ENCODE peak calls at places on chromosomes 13 and 19, in nine cellular contexts. One of them, this sample, is unnamed.

GRCh38 chr13:97911311-97912138 is 42.0 kb upstream of the IPO5 start:
- DNase-seq in esophagus squamous epithelium: no peak
- DNase-seq in WERI-Rb-1: peak; percentile 51
- DNase-seq in AG04450: no peak
- DNase-seq in Peyer's patch: no peak
- DNase-seq in CD8-positive, alpha-beta T cell: no peak
- DNase-seq in CD4-positive, alpha-beta T cell: no peak
- DNase-seq in aorta: no peak
- DNase-seq in adipocyte: peak; percentile 24
- DNase-seq in this sample: no peak

GRCh38 chr19:2059422-2060201 is 8.6 kb upstream of the MKNK2 start:
- DNase-seq in WERI-Rb-1: peak; percentile 65
- DNase-seq in esophagus squamous epithelium: no peak
- DNase-seq in adipocyte: peak; percentile 35
- DNase-seq in CD8-positive, alpha-beta T cell: no peak
- DNase-seq in CD4-positive, alpha-beta T cell: no peak
- DNase-seq in Peyer's patch: peak; percentile 92
- DNase-seq in aorta: peak; percentile 80
- DNase-seq in AG04450: no peak
- DNase-seq in this sample: peak; percentile 92

GRCh38 chr19:43914051-43914450 is 21.0 kb downstream of the ZNF45 start:
- DNase-seq in CD4-positive, alpha-beta T cell: no peak
- DNase-seq in WERI-Rb-1: no peak
- DNase-seq in esophagus squamous epithelium: no peak
- DNase-seq in CD8-positive, alpha-beta T cell: no peak
- DNase-seq in AG04450: no peak
- DNase-seq in aorta: no peak
- DNase-seq in adipocyte: no peak
- DNase-seq in Peyer's patch: no peak
- DNase-seq in this sample: no peak

GRCh38 chr13:26460652-26461051 is 96.8 kb upstream of the WASF3 start:
- DNase-seq in CD4-positive, alpha-beta T cell: no peak
- DNase-seq in Peyer's patch: no peak
- DNase-seq in aorta: no peak
- DNase-seq in esophagus squamous epithelium: no peak
- DNase-seq in CD8-positive, alpha-beta T cell: no peak
- DNase-seq in WERI-Rb-1: no peak
- DNase-seq in AG04450: no peak
- DNase-seq in adipocyte: no peak
- DNase-seq in this sample: no peak

GRCh38 chr13:45040626-45041025 is 51.3 kb downstream of the GPALPP1 start:
- DNase-seq in CD8-positive, alpha-beta T cell: no peak
- DNase-seq in esophagus squamous epithelium: no peak
- DNase-seq in Peyer's patch: no peak
- DNase-seq in adipocyte: no peak
- DNase-seq in CD4-positive, alpha-beta T cell: no peak
- DNase-seq in aorta: no peak
- DNase-seq in WERI-Rb-1: no peak
- DNase-seq in AG04450: no peak
- DNase-seq in this sample: no peak

GRCh38 chr19:591099-591958 is 1.6 kb downstream of the HCN2 start:
- DNase-seq in Peyer's patch: no peak
- DNase-seq in AG04450: no peak
- DNase-seq in CD4-positive, alpha-beta T cell: no peak
- DNase-seq in CD8-positive, alpha-beta T cell: no peak
- DNase-seq in adipocyte: peak; percentile 71
- DNase-seq in esophagus squamous epithelium: no peak
- DNase-seq in aorta: no peak
- DNase-seq in WERI-Rb-1: no peak
- DNase-seq in this sample: no peak

GRCh38 chr13:37954191-37954590 is 84.6 kb upstream of the TRPC4 start:
- DNase-seq in Peyer's patch: no peak
- DNase-seq in esophagus squamous epithelium: no peak
- DNase-seq in WERI-Rb-1: no peak
- DNase-seq in aorta: no peak
- DNase-seq in CD4-positive, alpha-beta T cell: no peak
- DNase-seq in CD8-positive, alpha-beta T cell: no peak
- DNase-seq in adipocyte: no peak
- DNase-seq in AG04450: no peak
- DNase-seq in this sample: no peak

GRCh38 chr19:43799502-43800142 is 2.6 kb downstream of the LYPD5 start:
- DNase-seq in CD8-positive, alpha-beta T cell: no peak
- DNase-seq in adipocyte: no peak
- DNase-seq in aorta: no peak
- DNase-seq in WERI-Rb-1: no peak
- DNase-seq in Peyer's patch: no peak
- DNase-seq in esophagus squamous epithelium: no peak
- DNase-seq in AG04450: no peak
- DNase-seq in CD4-positive, alpha-beta T cell: no peak
- DNase-seq in this sample: no peak

GRCh38 chr13:46010148-46010547 is 42.4 kb downstream of the ZC3H13 start:
- DNase-seq in aorta: no peak
- DNase-seq in AG04450: no peak
- DNase-seq in adipocyte: no peak
- DNase-seq in Peyer's patch: no peak
- DNase-seq in esophagus squamous epithelium: no peak
- DNase-seq in WERI-Rb-1: no peak
- DNase-seq in CD4-positive, alpha-beta T cell: no peak
- DNase-seq in CD8-positive, alpha-beta T cell: no peak
- DNase-seq in this sample: no peak

GRCh38 chr19:14890616-14891379 is 4.9 kb upstream of the OR7A17 start:
- DNase-seq in AG04450: no peak
- DNase-seq in CD4-positive, alpha-beta T cell: no peak
- DNase-seq in aorta: peak; percentile 52
- DNase-seq in CD8-positive, alpha-beta T cell: no peak
- DNase-seq in Peyer's patch: no peak
- DNase-seq in WERI-Rb-1: no peak
- DNase-seq in esophagus squamous epithelium: no peak
- DNase-seq in adipocyte: no peak
- DNase-seq in this sample: no peak

GRCh38 chr13:41500501-41500900 is 43.2 kb downstream of the RGCC start:
- DNase-seq in adipocyte: no peak
- DNase-seq in Peyer's patch: peak; percentile 72
- DNase-seq in AG04450: no peak
- DNase-seq in aorta: no peak
- DNase-seq in esophagus squamous epithelium: no peak
- DNase-seq in CD8-positive, alpha-beta T cell: no peak
- DNase-seq in WERI-Rb-1: no peak
- DNase-seq in CD4-positive, alpha-beta T cell: peak; percentile 31
- DNase-seq in this sample: no peak

GRCh38 chr19:5352229-5352763 is 11.7 kb upstream of the PTPRS start:
- DNase-seq in AG04450: no peak
- DNase-seq in esophagus squamous epithelium: no peak
- DNase-seq in Peyer's patch: no peak
- DNase-seq in aorta: no peak
- DNase-seq in adipocyte: no peak
- DNase-seq in CD8-positive, alpha-beta T cell: no peak
- DNase-seq in CD4-positive, alpha-beta T cell: no peak
- DNase-seq in WERI-Rb-1: no peak
- DNase-seq in this sample: no peak

GRCh38 chr13:37127706-37128241 is 22.3 kb upstream of the CSNK1A1L start:
- DNase-seq in adipocyte: peak; percentile 73
- DNase-seq in CD8-positive, alpha-beta T cell: no peak
- DNase-seq in Peyer's patch: no peak
- DNase-seq in esophagus squamous epithelium: no peak
- DNase-seq in CD4-positive, alpha-beta T cell: no peak
- DNase-seq in aorta: peak; percentile 52
- DNase-seq in WERI-Rb-1: no peak
- DNase-seq in AG04450: peak; percentile 72
- DNase-seq in this sample: no peak

DNA sequence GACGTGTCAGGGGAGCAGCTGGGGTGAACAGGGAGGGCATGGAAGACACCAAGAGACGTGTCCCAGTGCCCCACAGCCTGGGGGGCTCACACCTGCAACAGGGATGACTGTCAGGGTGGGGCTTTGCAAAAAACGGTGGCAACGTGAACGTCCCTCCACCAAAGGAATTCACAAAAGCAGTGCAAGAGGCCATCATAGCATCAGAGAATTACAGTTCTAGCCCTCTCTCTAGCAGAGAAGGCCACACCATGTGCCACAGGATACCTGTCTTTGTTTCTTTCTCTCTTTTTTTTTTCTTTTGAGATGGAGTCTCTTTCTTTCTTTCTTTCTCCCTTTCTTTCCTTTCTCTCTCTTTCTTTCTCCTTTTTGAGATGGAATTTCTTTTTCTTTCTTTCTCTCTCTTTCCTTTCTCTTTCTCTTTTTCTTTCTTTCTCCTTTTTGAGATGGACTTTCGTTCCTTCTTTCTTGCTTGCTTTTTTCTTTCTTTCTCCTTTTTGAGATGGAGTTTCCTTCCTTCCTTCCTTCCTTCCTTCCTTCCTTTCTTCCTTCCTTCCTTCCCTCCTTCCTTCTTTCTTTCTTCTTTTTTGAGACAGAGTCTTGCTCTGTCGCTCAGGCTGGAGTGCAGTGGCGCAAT is 17.1 kb upstream of the ATP11A start:
- DNase-seq in esophagus squamous epithelium: no peak
- DNase-seq in AG04450: no peak
- DNase-seq in CD4-positive, alpha-beta T cell: no peak
- DNase-seq in Peyer's patch: no peak
- DNase-seq in aorta: no peak
- DNase-seq in CD8-positive, alpha-beta T cell: no peak
- DNase-seq in adipocyte: no peak
- DNase-seq in WERI-Rb-1: no peak
- DNase-seq in this sample: peak; percentile 22
- H3K27me3 ChIP-seq in esophagus squamous epithelium: no peaks in the 10 kb centered on the region
- H3K27me3 ChIP-seq in AG04450: peaks cover 36% of the 10 kb centered on the region
- H3K27me3 ChIP-seq in CD4-positive, alpha-beta T cell: no peaks in the 10 kb centered on the region
- H3K27me3 ChIP-seq in Peyer's patch: no peaks in the 10 kb centered on the region
- H3K27me3 ChIP-seq in aorta: no peaks in the 10 kb centered on the region
- H3K27me3 ChIP-seq in CD8-positive, alpha-beta T cell: no peaks in the 10 kb centered on the region
- H3K27me3 ChIP-seq in adipocyte: peaks cover 52% of the 10 kb centered on the region
- H3K27me3 ChIP-seq in WERI-Rb-1: no peaks in the 10 kb centered on the region
- H3K27me3 ChIP-seq in this sample: no peaks in the 10 kb centered on the region

GRCh38 chr13:27923794-27924528 is 4.2 kb downstream of the PDX1 start:
- DNase-seq in CD8-positive, alpha-beta T cell: no peak
- DNase-seq in CD4-positive, alpha-beta T cell: no peak
- DNase-seq in WERI-Rb-1: no peak
- DNase-seq in AG04450: no peak
- DNase-seq in Peyer's patch: no peak
- DNase-seq in aorta: no peak
- DNase-seq in adipocyte: no peak
- DNase-seq in esophagus squamous epithelium: no peak
- DNase-seq in this sample: no peak

GRCh38 chr13:27920677-27921420 is 1.0 kb downstream of the PDX1 start:
- DNase-seq in Peyer's patch: no peak
- DNase-seq in AG04450: no peak
- DNase-seq in CD8-positive, alpha-beta T cell: no peak
- DNase-seq in adipocyte: peak; percentile 51
- DNase-seq in aorta: no peak
- DNase-seq in CD4-positive, alpha-beta T cell: no peak
- DNase-seq in esophagus squamous epithelium: no peak
- DNase-seq in WERI-Rb-1: peak; percentile 40
- DNase-seq in this sample: no peak

GRCh38 chr13:27921421-27921960 is 1.7 kb downstream of the PDX1 start:
- DNase-seq in CD4-positive, alpha-beta T cell: no peak
- DNase-seq in CD8-positive, alpha-beta T cell: no peak
- DNase-seq in AG04450: no peak
- DNase-seq in Peyer's patch: no peak
- DNase-seq in esophagus squamous epithelium: no peak
- DNase-seq in adipocyte: no peak
- DNase-seq in aorta: no peak
- DNase-seq in WERI-Rb-1: no peak
- DNase-seq in this sample: no peak

GRCh38 chr13:27922974-27923612 is 3.3 kb downstream of the PDX1 start:
- DNase-seq in WERI-Rb-1: no peak
- DNase-seq in Peyer's patch: no peak
- DNase-seq in aorta: no peak
- DNase-seq in adipocyte: no peak
- DNase-seq in AG04450: no peak
- DNase-seq in CD4-positive, alpha-beta T cell: no peak
- DNase-seq in CD8-positive, alpha-beta T cell: no peak
- DNase-seq in esophagus squamous epithelium: no peak
- DNase-seq in this sample: no peak

GRCh38 chr13:27921961-27922910 is 2.4 kb downstream of the PDX1 start:
- DNase-seq in esophagus squamous epithelium: no peak
- DNase-seq in CD8-positive, alpha-beta T cell: no peak
- DNase-seq in WERI-Rb-1: no peak
- DNase-seq in CD4-positive, alpha-beta T cell: no peak
- DNase-seq in AG04450: no peak
- DNase-seq in adipocyte: no peak
- DNase-seq in Peyer's patch: no peak
- DNase-seq in aorta: no peak
- DNase-seq in this sample: no peak
- H3K27me3 ChIP-seq in esophagus squamous epithelium: peaks cover 45% of the 10 kb centered on the region
- H3K27me3 ChIP-seq in CD8-positive, alpha-beta T cell: peaks cover 48% of the 10 kb centered on the region
- H3K27me3 ChIP-seq in WERI-Rb-1: peaks cover 100% of the 10 kb centered on the region
- H3K27me3 ChIP-seq in CD4-positive, alpha-beta T cell: peaks cover 96% of the 10 kb centered on the region
- H3K27me3 ChIP-seq in AG04450: peaks cover 94% of the 10 kb centered on the region
- H3K27me3 ChIP-seq in adipocyte: peaks cover 79% of the 10 kb centered on the region
- H3K27me3 ChIP-seq in Peyer's patch: peaks cover 76% of the 10 kb centered on the region
- H3K27me3 ChIP-seq in aorta: no peaks in the 10 kb centered on the region
- H3K27me3 ChIP-seq in this sample: peaks cover 98% of the 10 kb centered on the region

GRCh38 chr13:94121686-94122085 is 357.8 kb downstream of the DCT start:
- DNase-seq in Peyer's patch: peak; percentile 49
- DNase-seq in CD4-positive, alpha-beta T cell: no peak
- DNase-seq in adipocyte: peak; percentile 37
- DNase-seq in CD8-positive, alpha-beta T cell: no peak
- DNase-seq in aorta: no peak
- DNase-seq in WERI-Rb-1: no peak
- DNase-seq in AG04450: peak; percentile 16
- DNase-seq in esophagus squamous epithelium: no peak
- DNase-seq in this sample: no peak
- H3K27me3 ChIP-seq in Peyer's patch: no peaks in the 10 kb centered on the region
- H3K27me3 ChIP-seq in CD4-positive, alpha-beta T cell: no peaks in the 10 kb centered on the region
- H3K27me3 ChIP-seq in adipocyte: no peaks in the 10 kb centered on the region
- H3K27me3 ChIP-seq in CD8-positive, alpha-beta T cell: no peaks in the 10 kb centered on the region
- H3K27me3 ChIP-seq in aorta: no peaks in the 10 kb centered on the region
- H3K27me3 ChIP-seq in WERI-Rb-1: no peaks in the 10 kb centered on the region
- H3K27me3 ChIP-seq in AG04450: no peaks in the 10 kb centered on the region
- H3K27me3 ChIP-seq in esophagus squamous epithelium: no peaks in the 10 kb centered on the region
- H3K27me3 ChIP-seq in this sample: no peaks in the 10 kb centered on the region

GRCh38 chr13:99894105-99894504 is 77.5 kb downstream of the ZIC5 start:
- DNase-seq in WERI-Rb-1: no peak
- DNase-seq in CD8-positive, alpha-beta T cell: no peak
- DNase-seq in adipocyte: no peak
- DNase-seq in AG04450: no peak
- DNase-seq in CD4-positive, alpha-beta T cell: no peak
- DNase-seq in aorta: no peak
- DNase-seq in Peyer's patch: no peak
- DNase-seq in esophagus squamous epithelium: no peak
- DNase-seq in this sample: no peak

GRCh38 chr13:99894835-99895427 is 76.6 kb downstream of the ZIC5 start:
- DNase-seq in CD8-positive, alpha-beta T cell: no peak
- DNase-seq in CD4-positive, alpha-beta T cell: no peak
- DNase-seq in Peyer's patch: no peak
- DNase-seq in esophagus squamous epithelium: no peak
- DNase-seq in adipocyte: peak; percentile 11
- DNase-seq in WERI-Rb-1: no peak
- DNase-seq in aorta: no peak
- DNase-seq in AG04450: no peak
- DNase-seq in this sample: no peak

GRCh38 chr13:99895999-99896695 is 75.4 kb downstream of the ZIC5 start:
- DNase-seq in CD8-positive, alpha-beta T cell: no peak
- DNase-seq in CD4-positive, alpha-beta T cell: no peak
- DNase-seq in Peyer's patch: no peak
- DNase-seq in adipocyte: no peak
- DNase-seq in WERI-Rb-1: no peak
- DNase-seq in aorta: no peak
- DNase-seq in AG04450: no peak
- DNase-seq in esophagus squamous epithelium: no peak
- DNase-seq in this sample: no peak

GRCh38 chr13:99896712-99897440 is 74.7 kb downstream of the ZIC5 start:
- DNase-seq in aorta: no peak
- DNase-seq in Peyer's patch: no peak
- DNase-seq in adipocyte: no peak
- DNase-seq in WERI-Rb-1: no peak
- DNase-seq in AG04450: no peak
- DNase-seq in esophagus squamous epithelium: no peak
- DNase-seq in CD4-positive, alpha-beta T cell: no peak
- DNase-seq in CD8-positive, alpha-beta T cell: no peak
- DNase-seq in this sample: no peak

GRCh38 chr13:99895428-99895998 is 76.1 kb downstream of the ZIC5 start:
- DNase-seq in esophagus squamous epithelium: no peak
- DNase-seq in WERI-Rb-1: no peak
- DNase-seq in CD4-positive, alpha-beta T cell: no peak
- DNase-seq in aorta: no peak
- DNase-seq in AG04450: no peak
- DNase-seq in CD8-positive, alpha-beta T cell: no peak
- DNase-seq in Peyer's patch: no peak
- DNase-seq in adipocyte: no peak
- DNase-seq in this sample: no peak
- H3K27me3 ChIP-seq in esophagus squamous epithelium: peaks cover 16% of the 10 kb centered on the region
- H3K27me3 ChIP-seq in WERI-Rb-1: no peaks in the 10 kb centered on the region
- H3K27me3 ChIP-seq in CD4-positive, alpha-beta T cell: peaks cover 51% of the 10 kb centered on the region
- H3K27me3 ChIP-seq in aorta: no peaks in the 10 kb centered on the region
- H3K27me3 ChIP-seq in AG04450: peaks cover 62% of the 10 kb centered on the region
- H3K27me3 ChIP-seq in CD8-positive, alpha-beta T cell: peaks cover 11% of the 10 kb centered on the region
- H3K27me3 ChIP-seq in Peyer's patch: peaks cover 15% of the 10 kb centered on the region
- H3K27me3 ChIP-seq in adipocyte: peaks cover 72% of the 10 kb centered on the region
- H3K27me3 ChIP-seq in this sample: peaks cover 59% of the 10 kb centered on the region

This sample was measured in lower lobe of right lung.